ENCODE peak calls at places on chromosomes 5 and 9, in ten cellular contexts. One of them, this sample, is unnamed.

GRCh38 chr5:34486160-34486765 is 169.9 kb upstream of the RAI14 start:
- DNase-seq in fibroblast of pulmonary artery: peak; percentile 91
- DNase-seq in NCI-H1105: peak; percentile 74
- DNase-seq in stimulated activated CD4-positive, alpha-beta T cell treated with anti-CD3 and anti-CD28 coated beads, Interleukin-2, amount 100 ng/mL, for 48 hours: peak; percentile 75
- DNase-seq in NCI-H1436: peak; percentile 88
- DNase-seq in activated naive CD4-positive, alpha-beta T cell: no peak
- DNase-seq in skeletal muscle cell: no peak
- DNase-seq in germinal center: peak; percentile 53
- DNase-seq in M059J: peak; percentile 87
- DNase-seq in GM03348: peak; percentile 82
- DNase-seq in this sample: peak; percentile 94

GRCh38 chr5:128551476-128551875 is 13.4 kb upstream of the FBN2 start:
- DNase-seq in fibroblast of pulmonary artery: no peak
- DNase-seq in NCI-H1105: no peak
- DNase-seq in stimulated activated CD4-positive, alpha-beta T cell treated with anti-CD3 and anti-CD28 coated beads, Interleukin-2, amount 100 ng/mL, for 48 hours: no peak
- DNase-seq in NCI-H1436: no peak
- DNase-seq in activated naive CD4-positive, alpha-beta T cell: no peak
- DNase-seq in skeletal muscle cell: no peak
- DNase-seq in germinal center: no peak
- DNase-seq in M059J: no peak
- DNase-seq in GM03348: no peak
- DNase-seq in this sample: peak; percentile 31

GRCh38 chr5:156094001-156094400 is 233.0 kb upstream of the SGCD start:
- DNase-seq in fibroblast of pulmonary artery: no peak
- DNase-seq in NCI-H1105: no peak
- DNase-seq in stimulated activated CD4-positive, alpha-beta T cell treated with anti-CD3 and anti-CD28 coated beads, Interleukin-2, amount 100 ng/mL, for 48 hours: no peak
- DNase-seq in NCI-H1436: no peak
- DNase-seq in activated naive CD4-positive, alpha-beta T cell: no peak
- DNase-seq in skeletal muscle cell: no peak
- DNase-seq in germinal center: no peak
- DNase-seq in M059J: peak; percentile 13
- DNase-seq in GM03348: peak; percentile 77
- DNase-seq in this sample: peak; percentile 4

GRCh38 chr9:35728041-35728971 is 3.7 kb downstream of the TLN1 start:
- DNase-seq in fibroblast of pulmonary artery: peak; percentile 96
- DNase-seq in NCI-H1105: no peak
- DNase-seq in stimulated activated CD4-positive, alpha-beta T cell treated with anti-CD3 and anti-CD28 coated beads, Interleukin-2, amount 100 ng/mL, for 48 hours: peak; percentile 36
- DNase-seq in NCI-H1436: no peak
- DNase-seq in activated naive CD4-positive, alpha-beta T cell: no peak
- DNase-seq in skeletal muscle cell: peak; percentile 71
- DNase-seq in germinal center: no peak
- DNase-seq in M059J: peak; percentile 93
- DNase-seq in GM03348: peak; percentile 92
- DNase-seq in this sample: peak; percentile 93

GRCh38 chr9:82776508-82776907 is 286.4 kb downstream of the RASEF start:
- DNase-seq in fibroblast of pulmonary artery: no peak
- DNase-seq in NCI-H1105: no peak
- DNase-seq in stimulated activated CD4-positive, alpha-beta T cell treated with anti-CD3 and anti-CD28 coated beads, Interleukin-2, amount 100 ng/mL, for 48 hours: no peak
- DNase-seq in NCI-H1436: no peak
- DNase-seq in activated naive CD4-positive, alpha-beta T cell: no peak
- DNase-seq in skeletal muscle cell: no peak
- DNase-seq in germinal center: no peak
- DNase-seq in M059J: no peak
- DNase-seq in GM03348: no peak
- DNase-seq in this sample: no peak

GRCh38 chr9:3809724-3810123 is 283.9 kb upstream of the RFX3 start:
- DNase-seq in fibroblast of pulmonary artery: no peak
- DNase-seq in NCI-H1105: no peak
- DNase-seq in stimulated activated CD4-positive, alpha-beta T cell treated with anti-CD3 and anti-CD28 coated beads, Interleukin-2, amount 100 ng/mL, for 48 hours: no peak
- DNase-seq in NCI-H1436: no peak
- DNase-seq in activated naive CD4-positive, alpha-beta T cell: no peak
- DNase-seq in skeletal muscle cell: no peak
- DNase-seq in germinal center: no peak
- DNase-seq in M059J: peak; percentile 96
- DNase-seq in GM03348: no peak
- DNase-seq in this sample: no peak

GRCh38 chr9:69809304-69809863 is 11.2 kb upstream of the CFAP95 start:
- DNase-seq in fibroblast of pulmonary artery: peak; percentile 57
- DNase-seq in NCI-H1105: no peak
- DNase-seq in stimulated activated CD4-positive, alpha-beta T cell treated with anti-CD3 and anti-CD28 coated beads, Interleukin-2, amount 100 ng/mL, for 48 hours: no peak
- DNase-seq in NCI-H1436: no peak
- DNase-seq in activated naive CD4-positive, alpha-beta T cell: no peak
- DNase-seq in skeletal muscle cell: no peak
- DNase-seq in germinal center: peak; percentile 20
- DNase-seq in M059J: peak; percentile 35
- DNase-seq in GM03348: peak; percentile 45
- DNase-seq in this sample: peak; percentile 22

GRCh38 chr9:7570107-7570720 is 229.4 kb downstream of the DMAC1 start:
- DNase-seq in fibroblast of pulmonary artery: peak; percentile 61
- DNase-seq in NCI-H1105: peak; percentile 56
- DNase-seq in stimulated activated CD4-positive, alpha-beta T cell treated with anti-CD3 and anti-CD28 coated beads, Interleukin-2, amount 100 ng/mL, for 48 hours: peak; percentile 65
- DNase-seq in NCI-H1436: peak; percentile 53
- DNase-seq in activated naive CD4-positive, alpha-beta T cell: no peak
- DNase-seq in skeletal muscle cell: peak; percentile 3
- DNase-seq in germinal center: peak; percentile 6
- DNase-seq in M059J: peak; percentile 30
- DNase-seq in GM03348: peak; percentile 39
- DNase-seq in this sample: peak; percentile 74

GRCh38 chr9:134708672-134709038 is 67.1 kb downstream of the COL5A1 start:
- DNase-seq in fibroblast of pulmonary artery: no peak
- DNase-seq in NCI-H1105: no peak
- DNase-seq in stimulated activated CD4-positive, alpha-beta T cell treated with anti-CD3 and anti-CD28 coated beads, Interleukin-2, amount 100 ng/mL, for 48 hours: no peak
- DNase-seq in NCI-H1436: no peak
- DNase-seq in activated naive CD4-positive, alpha-beta T cell: no peak
- DNase-seq in skeletal muscle cell: no peak
- DNase-seq in germinal center: no peak
- DNase-seq in M059J: no peak
- DNase-seq in GM03348: no peak
- DNase-seq in this sample: no peak

GRCh38 chr5:33337621-33337960 is 103.2 kb upstream of the TARS1 start:
- DNase-seq in fibroblast of pulmonary artery: no peak
- DNase-seq in NCI-H1105: no peak
- DNase-seq in stimulated activated CD4-positive, alpha-beta T cell treated with anti-CD3 and anti-CD28 coated beads, Interleukin-2, amount 100 ng/mL, for 48 hours: no peak
- DNase-seq in NCI-H1436: no peak
- DNase-seq in activated naive CD4-positive, alpha-beta T cell: no peak
- DNase-seq in skeletal muscle cell: peak; percentile 56
- DNase-seq in germinal center: no peak
- DNase-seq in M059J: no peak
- DNase-seq in GM03348: no peak
- DNase-seq in this sample: no peak